ENCODE peak calls at places on chromosomes 3 and 15, in eight cellular contexts. M is MM.1S, J is GM12878, N is fibroblast of lung, P is IMR-90, K is PC-3, X is GM23248, S is endothelial cell of umbilical vein. T is an unnamed sample.

GRCh38 chr3:193983846-193984245 is 152.1 kb upstream of the HES1 start:
- DNase-seq in M (no peak), J (no peak), N (no peak), P (no peak), K (no peak), X (no peak), S (no peak), T (no peak)

GRCh38 chr3:134487406-134487805 is 1.5 kb downstream of the CEP63 start:
- DNase-seq in M (peak), J (no peak), N (no peak), P (no peak), K (no peak), X (no peak), S (no peak), T (peak)

GRCh38 chr15:44009056-44009455 is 182.3 kb downstream of the WDR76 start:
- DNase-seq in M (no peak), J (no peak), N (peak), P (peak), K (peak), X (peak), S (peak), T (no peak)

GRCh38 chr15:71999807-72000206 is 118.1 kb downstream of the MYO9A start:
- DNase-seq in M (no peak), J (no peak), N (no peak), P (no peak), K (no peak), X (no peak), S (no peak), T (no peak)

GRCh38 chr3:14452676-14453367 is 50.4 kb downstream of the SLC6A6 start:
- DNase-seq in M (no peak), J (no peak), N (peak), P (peak), K (peak), X (peak), S (peak), T (no peak)

GRCh38 chr3:6287063-6287462 is 573.9 kb upstream of the GRM7 start:
- DNase-seq in M (no peak), J (no peak), N (no peak), P (no peak), K (no peak), X (no peak), S (no peak), T (no peak)

GRCh38 chr15:68528891-68529290 is 49.9 kb upstream of the CORO2B start:
- DNase-seq in M (no peak), J (no peak), N (no peak), P (no peak), K (peak), X (no peak), S (peak), T (no peak)

GRCh38 chr15:58057559-58057958 is 8.0 kb downstream of the ALDH1A2 start:
- DNase-seq in M (no peak), J (no peak), N (no peak), P (no peak), K (peak), X (peak), S (no peak), T (no peak)

GRCh38 chr3:36866358-36866757 is 78.5 kb downstream of the TRANK1 start:
- DNase-seq in M (no peak), J (no peak), N (no peak), P (no peak), K (peak), X (no peak), S (no peak), T (no peak)

GRCh38 chr3:140910860-140911259 is 30.8 kb upstream of the SLC25A36 start:
- DNase-seq in M (no peak), J (no peak), N (peak), P (peak), K (peak), X (peak), S (peak), T (peak)

GRCh38 chr3:127457094-127457475 is 133.4 kb downstream of the TPRA1 start:
- DNase-seq in M (no peak), J (no peak), N (peak), P (peak), K (peak), X (peak), S (peak), T (no peak)

GRCh38 chr3:58230876-58231552 is 6.6 kb upstream of the ABHD6 start:
- DNase-seq in M (no peak), J (no peak), N (no peak), P (no peak), K (no peak), X (no peak), S (no peak), T (no peak)

GRCh38 chr3:78483070-78483469 is 1284.7 kb downstream of the ROBO1 start:
- DNase-seq in M (no peak), J (no peak), N (no peak), P (no peak), K (no peak), X (no peak), S (no peak), T (no peak)

GRCh38 chr3:180362081-180362480 is 239.9 kb upstream of the TTC14 start:
- DNase-seq in M (no peak), J (no peak), N (no peak), P (no peak), K (no peak), X (no peak), S (no peak), T (no peak)

GRCh38 chr3:186929676-186930075 is 650 bp upstream of the ST6GAL1 start:
- DNase-seq in M (no peak), J (no peak), N (no peak), P (no peak), K (no peak), X (no peak), S (no peak), T (no peak)
- H3K27ac ChIP-seq in M (no peak), J (no peak), N (no peak), P (no peak), K (no peak), X (no peak), S (no peak), T (no peak)

GRCh38 chr3:110731148-110731547 is 340.5 kb upstream of the NECTIN3 start:
- DNase-seq in M (no peak), J (no peak), N (peak), P (no peak), K (no peak), X (no peak), S (no peak), T (no peak)

GRCh38 chr3:110733045-110733444 is 338.6 kb upstream of the NECTIN3 start:
- DNase-seq in M (peak), J (no peak), N (no peak), P (no peak), K (no peak), X (no peak), S (no peak), T (no peak)

GRCh38 chr3:110736332-110736731 is 335.3 kb upstream of the NECTIN3 start:
- DNase-seq in M (peak), J (peak), N (no peak), P (no peak), K (no peak), X (no peak), S (no peak), T (no peak)

GRCh38 chr3:110732420-110732819 is 339.2 kb upstream of the NECTIN3 start:
- DNase-seq in M (no peak), J (no peak), N (no peak), P (no peak), K (no peak), X (no peak), S (no peak), T (no peak)

GRCh38 chr3:110734524-110734923 is 337.1 kb upstream of the NECTIN3 start:
- DNase-seq in M (no peak), J (no peak), N (no peak), P (no peak), K (no peak), X (no peak), S (no peak), T (no peak)
- H2AFZ ChIP-seq in M (no peak), J (no peak), N (no peak), P (no peak), K (no peak), X (no peak), S (no peak), T (no peak)

DNA sequence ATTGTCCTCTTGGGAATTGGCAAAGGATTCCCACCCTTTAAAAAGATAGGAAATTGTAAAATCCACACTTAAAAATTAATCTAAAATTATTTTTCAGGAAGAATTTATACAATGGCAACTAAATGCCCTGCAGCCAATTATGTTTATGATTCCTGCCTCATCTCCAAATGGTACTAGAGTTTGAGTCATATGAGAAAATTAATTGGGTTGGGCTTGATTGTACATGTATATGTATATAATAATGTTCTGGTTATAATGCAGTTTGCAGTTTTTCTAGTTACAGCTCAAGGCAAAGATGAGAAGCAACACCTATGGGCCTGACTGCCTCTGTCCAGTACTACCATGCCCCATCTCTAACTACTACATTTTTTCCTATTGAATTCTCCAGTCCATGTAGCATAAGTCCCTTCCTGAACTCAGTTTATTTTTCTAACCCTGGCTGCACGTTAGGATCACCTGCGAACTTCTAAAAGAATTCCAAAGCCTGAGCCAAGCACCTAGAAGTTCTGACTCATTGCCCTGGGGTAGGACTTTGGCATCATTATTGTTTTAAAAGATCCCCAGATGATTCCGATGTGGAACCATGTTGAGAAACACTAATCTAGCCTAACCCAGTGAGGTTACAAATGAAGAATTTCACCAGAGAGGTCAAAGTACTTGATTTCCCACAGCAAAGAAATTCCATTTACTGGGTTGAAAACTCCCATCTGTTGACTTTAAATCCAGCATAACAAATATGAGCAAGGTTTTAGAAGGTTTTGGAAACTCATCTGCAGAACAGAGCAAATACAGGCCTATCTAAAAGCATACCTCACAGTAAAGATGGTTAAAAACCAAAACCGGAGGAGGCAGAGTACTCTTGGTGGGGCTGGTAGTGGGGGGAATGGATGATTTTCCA is 19.4 kb downstream of the TGFBR2 start:
- DNase-seq in M (no peak), J (no peak), N (peak), P (peak), K (peak), X (peak), S (peak), T (no peak)
- H3K9ac ChIP-seq in M (no peak), J (no peak), N (no peak), P (no peak), K (peak), X (no peak), S (no peak), T (no peak)

GRCh38 chr15:91022075-91022831 is at the start of gene VPS33B:
- DNase-seq in M (peak), J (peak), N (peak), P (peak), K (peak), X (peak), S (peak), T (peak)

GRCh38 chr15:91023720-91024119 is 1.3 kb upstream of the VPS33B start:
- DNase-seq in M (no peak), J (no peak), N (no peak), P (no peak), K (no peak), X (no peak), S (no peak), T (no peak)

GRCh38 chr15:91021516-91022074 is 799 bp downstream of the VPS33B start:
- DNase-seq in M (no peak), J (no peak), N (no peak), P (peak), K (no peak), X (peak), S (no peak), T (peak)

GRCh38 chr15:91018178-91018577 is 4.2 kb downstream of the VPS33B start:
- DNase-seq in M (no peak), J (no peak), N (no peak), P (no peak), K (no peak), X (no peak), S (no peak), T (no peak)

GRCh38 chr15:91022832-91023129 is 387 bp upstream of the VPS33B start:
- DNase-seq in M (no peak), J (no peak), N (no peak), P (no peak), K (no peak), X (no peak), S (no peak), T (no peak)
- H3K27ac ChIP-seq in M (no peak), J (peak), N (peak), P (peak), K (no peak), X (peak), S (no peak), T (no peak)

DNA sequence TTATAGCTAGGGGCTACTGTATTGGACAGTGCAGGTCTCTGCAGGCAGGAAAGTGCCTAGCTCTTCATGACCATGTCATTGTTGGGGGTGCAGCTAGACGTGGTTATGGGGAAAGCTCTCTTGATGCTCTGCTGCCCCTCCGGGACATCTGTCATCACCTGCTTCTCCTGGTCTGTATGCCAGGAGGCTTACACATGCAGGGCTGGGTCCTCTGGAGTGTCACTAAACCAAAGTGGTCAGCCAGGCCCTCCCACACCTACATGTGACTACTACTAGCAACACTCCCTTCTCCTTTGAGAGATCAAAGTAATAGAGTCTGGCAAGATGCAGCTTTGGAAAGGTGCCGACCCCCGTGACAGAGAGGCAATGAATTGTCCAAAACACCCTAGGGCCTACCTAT is 98.5 kb downstream of the SST start:
- DNase-seq in M (no peak), J (no peak), N (no peak), P (no peak), K (no peak), X (no peak), S (no peak), T (no peak)
- H2AFZ ChIP-seq in M (no peak), J (no peak), N (no peak), P (no peak), K (no peak), X (no peak), S (no peak), T (no peak)

GRCh38 chr3:49803464-49804140 is 541 bp downstream of the INKA1 start:
- DNase-seq in M (peak), J (no peak), N (peak), P (peak), K (no peak), X (peak), S (peak), T (peak)

GRCh38 chr3:49801160-49801559 is 1.5 kb upstream of the CDHR4 start:
- DNase-seq in M (no peak), J (no peak), N (no peak), P (no peak), K (no peak), X (no peak), S (no peak), T (no peak)

GRCh38 chr3:49799105-49799504 is 568 bp downstream of the CDHR4 start:
- DNase-seq in M (no peak), J (no peak), N (no peak), P (no peak), K (no peak), X (no peak), S (no peak), T (no peak)

GRCh38 chr3:49802719-49803463 is at the start of gene INKA1:
- DNase-seq in M (peak), J (no peak), N (peak), P (peak), K (peak), X (peak), S (peak), T (peak)

DNA sequence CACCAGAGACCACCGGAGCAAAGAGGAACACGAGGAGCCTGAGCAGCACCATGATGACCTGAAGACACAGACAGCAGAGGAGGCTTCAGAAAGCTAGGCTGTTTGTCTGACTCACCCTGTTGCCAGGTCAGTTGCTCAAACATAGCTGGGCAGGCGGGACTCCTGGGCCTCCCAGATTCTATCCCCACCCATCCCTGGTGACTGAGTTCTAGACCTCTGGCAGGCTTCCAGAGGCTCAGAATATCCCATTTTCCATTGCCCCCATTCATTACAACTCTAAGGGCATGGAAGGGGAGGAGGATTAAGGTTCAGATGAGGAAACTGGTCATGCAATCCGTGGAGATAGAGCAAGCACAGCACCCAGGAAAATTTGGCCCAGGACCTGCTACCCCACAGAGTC is at the start of gene CDHR4:
- DNase-seq in M (no peak), J (no peak), N (peak), P (peak), K (peak), X (peak), S (no peak), T (no peak)
- H3K9ac ChIP-seq in M (no peak), J (no peak), N (no peak), P (no peak), K (no peak), X (peak), S (no peak), T (no peak)

DNA sequence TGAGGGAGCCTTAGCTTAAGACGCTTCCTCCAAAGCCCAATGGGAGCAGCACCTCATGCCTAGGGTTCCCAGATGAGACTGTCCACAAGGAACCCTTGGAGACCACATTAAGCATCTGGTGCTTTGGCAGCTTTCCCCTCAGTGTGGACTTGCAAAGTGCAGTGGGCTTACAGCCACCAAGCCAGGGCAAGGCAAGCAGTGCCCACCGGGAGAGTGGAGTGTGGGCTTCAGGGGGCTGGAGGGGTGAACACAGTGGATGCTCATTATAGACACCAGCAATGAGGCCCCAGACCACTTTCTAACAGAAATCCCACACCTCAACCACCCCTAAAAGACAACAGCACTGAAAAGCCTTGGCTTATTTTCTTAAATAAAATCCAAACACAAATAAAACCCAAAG is 9.1 kb upstream of the MUSTN1 start:
- DNase-seq in M (no peak), J (no peak), N (no peak), P (no peak), K (no peak), X (no peak), S (no peak), T (no peak)
- H3K27ac ChIP-seq in M (no peak), J (no peak), N (no peak), P (no peak), K (no peak), X (no peak), S (no peak), T (no peak)

GRCh38 chr3:149407898-149408297 is 30.4 kb upstream of the TM4SF1 start:
- DNase-seq in M (no peak), J (no peak), N (peak), P (peak), K (no peak), X (no peak), S (no peak), T (no peak)
- H2AFZ ChIP-seq in M (no peak), J (no peak), N (peak), P (peak), K (no peak), X (no peak), S (no peak), T (no peak)

T was measured in Karpas-422.